ENCODE peak calls at places on chromosome 22, in five cellular contexts. One of them, this sample, is unnamed.

GRCh38 chr22:45504703-45505341 is 2.1 kb downstream of the FBLN1 start:
- DNase-seq in AG04450: no peak
- DNase-seq in fibroblast of lung: peak; percentile 63
- DNase-seq in tibial nerve: no peak
- DNase-seq in spleen: no peak
- DNase-seq in this sample: no peak

GRCh38 chr22:26023104-26023775 is 146.0 kb upstream of the SEZ6L start:
- DNase-seq in AG04450: no peak
- DNase-seq in fibroblast of lung: no peak
- DNase-seq in tibial nerve: no peak
- DNase-seq in spleen: no peak
- DNase-seq in this sample: no peak

GRCh38 chr22:45268958-45269844 is 15.5 kb upstream of the UPK3A start:
- DNase-seq in AG04450: peak; percentile 23
- DNase-seq in fibroblast of lung: peak; percentile 72
- DNase-seq in tibial nerve: peak; percentile 67
- DNase-seq in spleen: peak; percentile 98
- DNase-seq in this sample: no peak

GRCh38 chr22:17302616-17303015 is 66.6 kb upstream of the CECR2 start:
- DNase-seq in AG04450: no peak
- DNase-seq in fibroblast of lung: no peak
- DNase-seq in tibial nerve: no peak
- DNase-seq in spleen: peak; percentile 35
- DNase-seq in this sample: no peak

GRCh38 chr22:37282385-37282677 is at the start of gene CYTH4:
- DNase-seq in AG04450: no peak
- DNase-seq in fibroblast of lung: no peak
- DNase-seq in tibial nerve: no peak
- DNase-seq in spleen: peak; percentile 98
- DNase-seq in this sample: no peak

GRCh38 chr22:36644333-36644757 is 59.2 kb downstream of the CACNG2 start:
- DNase-seq in AG04450: peak; percentile 79
- DNase-seq in fibroblast of lung: peak; percentile 92
- DNase-seq in tibial nerve: no peak
- DNase-seq in spleen: no peak
- DNase-seq in this sample: peak; percentile 77

GRCh38 chr22:20138417-20138738 is 6.8 kb downstream of the ZDHHC8 start:
- DNase-seq in AG04450: no peak
- DNase-seq in fibroblast of lung: no peak
- DNase-seq in tibial nerve: no peak
- DNase-seq in spleen: no peak
- DNase-seq in this sample: no peak

GRCh38 chr22:24407884-24408283 is 19.5 kb upstream of the ADORA2A start:
- DNase-seq in AG04450: no peak
- DNase-seq in fibroblast of lung: no peak
- DNase-seq in tibial nerve: no peak
- DNase-seq in spleen: no peak
- DNase-seq in this sample: no peak

GRCh38 chr22:24055283-24055682 is 44.2 kb downstream of the CABIN1 start:
- DNase-seq in AG04450: no peak
- DNase-seq in fibroblast of lung: no peak
- DNase-seq in tibial nerve: no peak
- DNase-seq in spleen: no peak
- DNase-seq in this sample: no peak

GRCh38 chr22:23179381-23180294 is 671 bp upstream of the BCR start:
- DNase-seq in AG04450: no peak
- DNase-seq in fibroblast of lung: no peak
- DNase-seq in tibial nerve: no peak
- DNase-seq in spleen: peak; percentile 85
- DNase-seq in this sample: no peak

GRCh38 chr22:47190276-47190956 is 428.0 kb downstream of the TBC1D22A start:
- DNase-seq in AG04450: no peak
- DNase-seq in fibroblast of lung: no peak
- DNase-seq in tibial nerve: peak; percentile 7
- DNase-seq in spleen: peak; percentile 61
- DNase-seq in this sample: no peak

GRCh38 chr22:49404020-49404419 is 423.7 kb downstream of the BRD1 start:
- DNase-seq in AG04450: no peak
- DNase-seq in fibroblast of lung: no peak
- DNase-seq in tibial nerve: no peak
- DNase-seq in spleen: peak; percentile 45
- DNase-seq in this sample: no peak

GRCh38 chr22:24894998-24895397 is 51.5 kb downstream of the LHFPL7 start:
- DNase-seq in AG04450: no peak
- DNase-seq in fibroblast of lung: peak; percentile 86
- DNase-seq in tibial nerve: peak; percentile 60
- DNase-seq in spleen: no peak
- DNase-seq in this sample: peak; percentile 40

GRCh38 chr22:50691521-50691920 is 18.9 kb downstream of the SHANK3 start:
- DNase-seq in AG04450: no peak
- DNase-seq in fibroblast of lung: peak; percentile 73
- DNase-seq in tibial nerve: peak; percentile 3
- DNase-seq in spleen: no peak
- DNase-seq in this sample: no peak

GRCh38 chr22:44460287-44461082 is 37.5 kb downstream of the RTL6 start:
- DNase-seq in AG04450: no peak
- DNase-seq in fibroblast of lung: no peak
- DNase-seq in tibial nerve: no peak
- DNase-seq in spleen: peak; percentile 1
- DNase-seq in this sample: no peak

GRCh38 chr22:45212306-45212709 is 28.4 kb downstream of the KIAA0930 start:
- DNase-seq in AG04450: peak; percentile 70
- DNase-seq in fibroblast of lung: peak; percentile 90
- DNase-seq in tibial nerve: no peak
- DNase-seq in spleen: peak; percentile 79
- DNase-seq in this sample: no peak

GRCh38 chr22:20729194-20729593 is 44.7 kb upstream of the SERPIND1 start:
- DNase-seq in AG04450: no peak
- DNase-seq in fibroblast of lung: no peak
- DNase-seq in tibial nerve: no peak
- DNase-seq in spleen: no peak
- DNase-seq in this sample: no peak

GRCh38 chr22:17403906-17404305 is 34.6 kb downstream of the CECR2 start:
- DNase-seq in AG04450: no peak
- DNase-seq in fibroblast of lung: no peak
- DNase-seq in tibial nerve: no peak
- DNase-seq in spleen: no peak
- DNase-seq in this sample: no peak

GRCh38 chr22:28027453-28028448 is 108.7 kb upstream of the PITPNB start:
- DNase-seq in AG04450: no peak
- DNase-seq in fibroblast of lung: peak; percentile 44
- DNase-seq in tibial nerve: no peak
- DNase-seq in spleen: peak; percentile 62
- DNase-seq in this sample: no peak

GRCh38 chr22:45302047-45302446 is 7.7 kb upstream of the FAM118A start:
- DNase-seq in AG04450: peak; percentile 64
- DNase-seq in fibroblast of lung: peak; percentile 81
- DNase-seq in tibial nerve: no peak
- DNase-seq in spleen: no peak
- DNase-seq in this sample: no peak

GRCh38 chr22:19519041-19519926 is 4.9 kb downstream of the CLDN5 start:
- DNase-seq in AG04450: no peak
- DNase-seq in fibroblast of lung: no peak
- DNase-seq in tibial nerve: no peak
- DNase-seq in spleen: no peak
- DNase-seq in this sample: no peak

DNA sequence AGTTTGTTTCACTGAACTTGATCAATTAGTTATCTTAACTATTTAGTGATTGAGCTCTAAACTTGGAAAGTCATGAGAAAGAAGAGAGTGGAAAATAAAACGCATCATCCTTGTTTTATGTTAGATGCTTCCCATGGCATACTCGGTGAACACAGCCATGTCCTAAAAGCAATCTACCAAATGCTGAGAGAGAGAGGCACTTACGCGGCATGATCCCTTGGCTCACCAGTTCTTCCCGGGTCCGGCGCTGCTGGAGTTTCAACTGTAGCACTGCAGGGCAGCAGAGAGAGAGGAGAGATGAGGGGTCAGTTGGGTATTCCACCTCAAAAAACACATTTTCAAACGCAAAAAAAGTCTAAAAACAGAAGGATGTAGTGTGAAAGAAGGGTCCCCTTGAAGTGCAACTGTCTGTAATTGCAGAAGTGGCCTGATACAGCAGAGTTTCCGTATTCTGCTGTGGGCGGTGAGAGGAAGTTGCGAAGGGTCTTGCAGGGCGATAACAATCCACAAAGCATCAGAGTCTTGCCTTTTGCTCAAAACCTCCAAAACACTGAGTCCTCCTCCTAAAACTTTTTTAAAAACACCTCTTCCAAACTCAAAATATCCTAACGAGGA is 92.7 kb downstream of the SGSM3 start:
- DNase-seq in AG04450: no peak
- DNase-seq in fibroblast of lung: no peak
- DNase-seq in tibial nerve: no peak
- DNase-seq in spleen: peak; percentile 84
- DNase-seq in this sample: no peak
- H3K27ac ChIP-seq in AG04450: no peak overlapping the region
- H3K27ac ChIP-seq in fibroblast of lung: no peak overlapping the region
- H3K27ac ChIP-seq in tibial nerve: no peak overlapping the region
- H3K27ac ChIP-seq in spleen: peak overlapping the region; percentile 88
- H3K27ac ChIP-seq in this sample: no peak overlapping the region

DNA sequence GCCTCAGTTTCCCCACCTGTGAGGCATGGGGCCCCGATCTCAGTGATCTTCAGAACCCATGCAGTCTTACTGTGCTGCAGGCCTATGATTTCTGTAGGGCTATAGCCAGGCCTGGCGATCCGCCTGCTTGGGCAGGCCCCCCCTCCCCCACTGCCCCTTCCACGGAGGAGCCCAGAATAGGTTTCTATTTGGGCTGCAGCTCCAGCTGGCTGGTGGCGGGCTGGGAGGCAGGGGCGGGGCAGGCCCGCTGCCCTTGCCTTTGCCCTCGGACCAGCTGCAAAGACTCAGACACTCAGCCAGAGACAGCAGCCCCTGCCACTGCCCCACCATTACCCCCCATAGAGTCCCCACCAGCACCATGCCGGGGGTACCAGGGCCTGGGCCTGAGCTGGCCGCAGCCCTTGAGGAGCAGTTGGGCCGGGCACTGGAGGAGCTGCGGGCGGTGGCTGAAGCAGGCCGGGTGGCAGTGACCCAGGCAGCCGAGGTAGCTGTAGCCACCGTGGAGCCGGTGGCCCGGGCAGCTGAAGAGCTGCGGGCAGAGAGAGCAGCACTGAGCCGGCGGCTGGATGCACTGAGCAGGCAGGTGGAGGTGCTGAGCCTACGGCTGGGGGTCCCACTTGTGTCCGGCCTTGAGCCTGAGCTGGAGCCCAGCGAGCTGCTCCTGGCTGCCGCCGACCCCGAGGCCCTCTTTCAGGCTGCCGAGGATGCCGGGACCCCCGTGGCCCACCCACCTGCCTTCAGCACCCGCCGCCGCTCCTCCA is 12.2 kb downstream of the SMTN start:
- DNase-seq in AG04450: no peak
- DNase-seq in fibroblast of lung: no peak
- DNase-seq in tibial nerve: no peak
- DNase-seq in spleen: no peak
- DNase-seq in this sample: no peak
- H3K27ac ChIP-seq in AG04450: no peak overlapping the region
- H3K27ac ChIP-seq in fibroblast of lung: no peak overlapping the region
- H3K27ac ChIP-seq in tibial nerve: peak overlapping the region; percentile 98
- H3K27ac ChIP-seq in spleen: no peak overlapping the region
- H3K27ac ChIP-seq in this sample: no peak overlapping the region

GRCh38 chr22:43006016-43006505 is 8.9 kb downstream of the PACSIN2 start:
- DNase-seq in AG04450: no peak
- DNase-seq in fibroblast of lung: no peak
- DNase-seq in tibial nerve: no peak
- DNase-seq in spleen: peak; percentile 8
- DNase-seq in this sample: no peak

GRCh38 chr22:43005106-43005505 is 9.8 kb downstream of the PACSIN2 start:
- DNase-seq in AG04450: no peak
- DNase-seq in fibroblast of lung: no peak
- DNase-seq in tibial nerve: no peak
- DNase-seq in spleen: no peak
- DNase-seq in this sample: no peak

GRCh38 chr22:43002198-43002577 is 12.8 kb downstream of the PACSIN2 start:
- DNase-seq in AG04450: peak; percentile 66
- DNase-seq in fibroblast of lung: peak; percentile 58
- DNase-seq in tibial nerve: no peak
- DNase-seq in spleen: no peak
- DNase-seq in this sample: no peak

GRCh38 chr22:43006753-43007152 is 8.2 kb downstream of the PACSIN2 start:
- DNase-seq in AG04450: no peak
- DNase-seq in fibroblast of lung: no peak
- DNase-seq in tibial nerve: no peak
- DNase-seq in spleen: no peak
- DNase-seq in this sample: no peak

DNA sequence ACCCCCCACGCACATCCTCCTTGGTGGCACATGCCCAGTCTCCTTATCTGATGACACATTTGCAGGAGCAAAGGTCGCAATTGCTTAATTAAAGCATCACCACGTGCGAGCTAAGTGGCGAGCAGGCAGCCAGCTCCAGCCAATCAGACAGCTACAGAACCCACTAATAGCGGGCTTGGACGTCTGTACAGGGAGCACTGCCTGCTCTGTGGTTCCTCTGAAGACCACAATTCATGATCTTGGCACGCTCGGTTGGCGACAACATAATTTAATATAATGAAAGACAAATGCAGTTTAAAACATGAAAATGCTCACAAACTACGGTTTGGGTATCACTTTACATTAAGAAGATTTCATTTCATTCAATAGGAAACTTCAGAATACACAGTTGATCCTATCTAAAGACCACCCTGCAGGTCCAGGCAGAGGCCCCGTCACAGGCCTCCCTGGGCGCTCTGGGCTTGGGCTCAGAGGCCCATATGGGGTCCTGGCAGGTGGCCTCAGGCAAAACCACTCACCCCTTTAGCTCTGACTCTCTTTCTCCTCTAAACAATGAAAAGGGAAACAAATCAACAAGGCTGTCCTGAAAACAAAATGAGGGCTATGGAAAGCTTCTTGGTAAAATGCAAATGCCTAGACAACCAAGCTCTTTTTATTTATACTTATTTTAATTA is 10.4 kb downstream of the PACSIN2 start:
- DNase-seq in AG04450: no peak
- DNase-seq in fibroblast of lung: peak; percentile 68
- DNase-seq in tibial nerve: no peak
- DNase-seq in spleen: peak; percentile 58
- DNase-seq in this sample: no peak
- H3K27ac ChIP-seq in AG04450: peak overlapping the region; percentile 53
- H3K27ac ChIP-seq in fibroblast of lung: peak overlapping the region; percentile 32
- H3K27ac ChIP-seq in tibial nerve: no peak overlapping the region
- H3K27ac ChIP-seq in spleen: no peak overlapping the region
- H3K27ac ChIP-seq in this sample: no peak overlapping the region

DNA sequence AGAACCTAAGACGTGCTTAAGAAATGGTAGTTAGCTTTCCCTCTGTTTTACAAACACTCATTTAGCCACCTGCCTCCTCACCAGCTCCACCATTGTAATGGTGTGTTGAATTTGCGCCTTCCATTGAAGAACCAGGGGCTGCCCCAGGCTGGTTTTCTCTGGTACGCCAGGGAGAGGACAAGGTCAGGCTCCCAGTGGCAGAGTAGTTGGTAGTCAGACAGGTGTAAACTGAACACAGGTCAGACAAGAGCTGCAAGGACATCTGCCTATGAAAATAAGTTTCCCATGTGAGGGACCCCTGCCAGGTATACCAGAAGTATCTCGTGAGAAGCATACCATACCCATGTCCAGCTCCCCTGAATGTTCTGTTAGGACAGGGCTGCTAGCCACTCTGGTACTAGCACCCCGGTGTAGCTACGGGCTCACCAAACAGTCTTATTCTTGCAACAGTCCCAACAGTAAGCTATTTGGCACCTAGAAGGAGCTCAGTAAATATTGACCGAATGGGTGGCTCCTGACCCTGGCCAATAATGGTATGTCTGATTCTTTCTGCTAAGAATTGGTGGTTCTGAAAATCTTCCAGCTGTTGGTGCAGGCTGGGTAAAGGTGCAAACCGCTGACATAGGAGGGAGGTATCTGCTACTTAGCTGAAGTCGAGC is 359.0 kb downstream of the LARGE1 start:
- DNase-seq in AG04450: no peak
- DNase-seq in fibroblast of lung: no peak
- DNase-seq in tibial nerve: no peak
- DNase-seq in spleen: no peak
- DNase-seq in this sample: no peak
- H3K27ac ChIP-seq in AG04450: no peak overlapping the region
- H3K27ac ChIP-seq in fibroblast of lung: no peak overlapping the region
- H3K27ac ChIP-seq in tibial nerve: no peak overlapping the region
- H3K27ac ChIP-seq in spleen: no peak overlapping the region
- H3K27ac ChIP-seq in this sample: no peak overlapping the region